ENCODE peak calls at places on chromosomes 11 and 22, in five cellular contexts. O is GM23248, E is MM.1S, R is endothelial cell of umbilical vein, I is kidney. D is an unnamed sample. For H3K4me1, the result is how much of the 10 kb centered on the place peaks cover.

GRCh38 chr11:3666023-3666530 is 5.1 kb downstream of the CHRNA10 start:
- DNase-seq in O (no peak), E (no peak), R (no peak), I (no peak), D (no peak)

GRCh38 chr11:17351510-17352176 is at the start of gene NCR3LG1:
- DNase-seq in O (peak), E (no peak), R (peak), I (peak), D (peak)

GRCh38 chr22:37228106-37229011 is 15.7 kb downstream of the RAC2 start:
- DNase-seq in O (peak), E (no peak), R (no peak), I (peak), D (no peak)

GRCh38 chr22:20946080-20946986 is 20.7 kb upstream of the AIFM3 start:
- DNase-seq in O (peak), E (no peak), R (peak), I (no peak), D (no peak)

GRCh38 chr11:3105791-3106735 is 48.8 kb upstream of the CARS1 start:
- DNase-seq in O (no peak), E (no peak), R (no peak), I (peak), D (no peak)

GRCh38 chr11:75667831-75668507 is 869 bp downstream of the MAP6 start:
- DNase-seq in O (peak), E (no peak), R (peak), I (peak), D (peak)

GRCh38 chr11:72812968-72813739 is 1.1 kb upstream of the ATG16L2 start:
- DNase-seq in O (peak), E (peak), R (peak), I (peak), D (peak)

GRCh38 chr11:18312663-18313420 is 9.1 kb downstream of the HPS5 start:
- DNase-seq in O (peak), E (no peak), R (peak), I (no peak), D (no peak)

GRCh38 chr22:22815397-22816170 is 72.0 kb upstream of the IGLL5 start:
- DNase-seq in O (no peak), E (no peak), R (no peak), I (no peak), D (no peak)
- H3K4me1 ChIP-seq in O (under half), E (half or more), R (under half), I (under half), D (under half)

DNA sequence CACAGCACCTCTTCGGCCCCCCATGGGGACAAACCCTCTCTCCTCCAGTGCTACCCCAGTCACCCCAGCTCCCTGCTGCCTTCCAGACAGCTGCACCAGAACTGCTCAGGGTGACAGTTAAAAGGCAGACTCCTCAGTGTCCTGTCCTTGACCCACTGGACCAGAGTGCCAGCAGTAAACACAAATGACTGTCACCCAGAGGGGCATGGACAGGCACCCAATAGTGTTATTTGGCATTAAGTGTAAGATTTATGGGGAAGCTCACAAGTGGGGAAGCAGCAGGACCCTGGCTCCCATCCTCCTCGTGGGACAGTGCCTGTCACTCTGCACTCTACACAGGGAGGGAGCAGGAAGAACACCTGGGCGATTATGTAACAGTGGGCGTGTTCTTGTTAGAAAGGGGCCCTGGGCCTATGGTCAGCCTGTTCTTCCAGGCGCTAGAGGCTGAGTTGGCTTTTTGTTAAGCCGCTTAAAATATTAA is 5.0 kb downstream of the RPS19BP1 start:
- DNase-seq in O (no peak), E (peak), R (no peak), I (peak), D (no peak)
- H3K9ac ChIP-seq in O (no peak), E (peak), R (no peak), I (no peak), D (no peak)

DNA sequence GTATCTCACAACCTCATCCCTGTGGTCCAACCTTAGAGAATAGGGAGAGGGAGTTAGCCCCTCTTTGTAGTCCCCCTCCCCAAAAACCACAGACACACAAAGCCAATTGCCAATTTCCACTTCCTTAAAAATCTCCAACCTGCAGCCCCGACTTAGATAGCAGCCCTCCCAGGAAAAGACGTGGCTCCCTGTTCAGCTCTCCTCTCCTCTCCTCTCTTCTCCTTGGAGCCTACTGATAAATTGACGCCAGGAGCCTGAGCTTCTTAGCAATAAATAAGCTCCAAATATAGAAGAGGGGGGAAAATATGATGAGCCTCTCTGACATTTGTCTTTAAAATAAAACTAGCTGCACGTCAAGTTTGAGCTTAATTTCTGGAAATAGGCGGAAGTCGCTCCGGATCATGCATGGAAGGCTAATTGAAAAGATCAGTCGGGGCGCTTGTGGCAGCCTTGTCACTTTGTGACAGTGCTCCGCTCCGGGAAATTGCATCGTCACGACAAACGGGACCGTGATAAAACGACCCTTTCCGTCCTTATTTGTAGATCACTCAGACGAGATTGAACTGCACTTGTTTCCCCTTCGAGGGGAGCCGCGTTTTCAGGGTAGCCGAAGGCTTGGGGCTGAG is 7.2 kb downstream of the PAX6 start:
- DNase-seq in O (no peak), E (no peak), R (no peak), I (no peak), D (no peak)
- H3K4me3 ChIP-seq in O (peak), E (no peak), R (no peak), I (no peak), D (no peak)

DNA sequence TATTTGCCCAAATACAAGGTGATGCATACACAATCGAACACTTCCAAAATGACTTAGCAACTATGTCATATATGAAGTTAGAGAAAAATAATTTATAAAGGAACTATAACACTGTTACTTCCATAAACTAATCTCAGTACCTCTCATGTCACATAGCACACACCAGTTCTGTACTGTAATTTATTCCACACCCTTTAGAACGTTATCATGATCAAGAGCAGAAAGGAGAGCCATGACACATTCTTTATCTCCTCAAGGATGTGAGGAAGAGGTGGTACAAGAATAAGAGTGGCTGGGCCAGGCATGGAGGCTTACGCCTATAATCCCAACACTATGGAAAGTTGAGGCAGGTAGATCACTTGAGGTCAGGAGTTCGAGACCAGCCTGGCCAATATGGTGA is 31.1 kb downstream of the PICALM start:
- DNase-seq in O (no peak), E (no peak), R (no peak), I (no peak), D (no peak)
- H3K4me1 ChIP-seq in O (under half), E (under half), R (under half), I (under half), D (under half)

GRCh38 chr11:14423633-14424032 is 64.7 kb upstream of the RRAS2 start:
- DNase-seq in O (peak), E (no peak), R (peak), I (no peak), D (peak)

GRCh38 chr11:14424096-14424495 is 65.1 kb upstream of the RRAS2 start:
- DNase-seq in O (peak), E (no peak), R (peak), I (no peak), D (peak)

GRCh38 chr11:14420223-14420622 is 61.2 kb upstream of the RRAS2 start:
- DNase-seq in O (no peak), E (no peak), R (no peak), I (no peak), D (no peak)

GRCh38 chr11:14422814-14423182 is 63.8 kb upstream of the RRAS2 start:
- DNase-seq in O (peak), E (no peak), R (no peak), I (no peak), D (no peak)

DNA sequence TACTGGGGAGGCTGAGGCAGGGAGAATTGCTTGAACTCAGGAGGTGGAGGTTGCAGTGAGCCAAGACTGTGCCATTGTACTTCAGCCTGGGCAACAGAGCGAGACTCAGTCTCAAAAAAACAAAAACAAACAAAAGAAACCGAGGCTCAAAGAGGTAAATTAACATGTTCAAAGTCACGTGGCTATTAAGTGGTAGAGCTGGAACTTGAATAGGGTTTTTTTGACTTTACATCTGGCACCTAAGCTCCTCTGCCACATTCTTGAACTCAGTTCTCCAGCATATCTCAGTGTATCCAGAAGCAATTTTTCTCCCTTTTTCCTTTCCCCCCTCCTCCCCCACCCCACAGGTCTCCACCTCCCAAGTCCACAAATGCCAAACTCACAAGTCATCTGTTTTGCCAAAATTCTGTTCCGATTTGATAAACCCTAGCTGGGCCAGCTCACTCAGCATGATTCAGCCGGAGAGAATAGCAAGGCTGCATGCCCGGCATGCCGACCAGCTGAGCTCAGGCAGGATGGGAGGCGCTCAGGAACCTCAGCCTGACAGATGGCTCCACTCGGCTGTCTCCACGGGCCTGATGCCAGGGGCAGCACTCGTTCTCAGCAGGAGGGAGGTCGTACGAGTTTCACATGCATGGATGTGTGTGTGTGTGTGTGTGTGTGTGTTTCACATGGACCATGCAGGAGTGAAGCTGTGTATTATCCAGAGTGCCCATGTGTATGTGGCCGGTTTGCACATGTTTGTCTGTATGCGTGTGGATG is 63.2 kb upstream of the RRAS2 start:
- DNase-seq in O (peak), E (no peak), R (peak), I (peak), D (peak)
- H3K9ac ChIP-seq in O (peak), E (no peak), R (peak), I (no peak), D (no peak)

GRCh38 chr11:111603633-111604130 is 1.4 kb downstream of the SIK2 start:
- DNase-seq in O (peak), E (no peak), R (peak), I (no peak), D (no peak)

GRCh38 chr11:111601979-111602864 is at the start of gene SIK2:
- DNase-seq in O (peak), E (peak), R (peak), I (peak), D (peak)

GRCh38 chr11:111605681-111606080 is 3.4 kb downstream of the SIK2 start:
- DNase-seq in O (no peak), E (no peak), R (no peak), I (no peak), D (no peak)

GRCh38 chr11:111602865-111603632 is 800 bp downstream of the SIK2 start:
- DNase-seq in O (peak), E (peak), R (no peak), I (no peak), D (peak)

GRCh38 chr11:111604392-111605009 is 2.3 kb downstream of the SIK2 start:
- DNase-seq in O (peak), E (peak), R (peak), I (no peak), D (peak)
- H3K4me3 ChIP-seq in O (peak), E (no peak), R (no peak), I (peak), D (peak)

GRCh38 chr11:131109256-131109655 is 193.0 kb upstream of the SNX19 start:
- DNase-seq in O (peak), E (no peak), R (no peak), I (no peak), D (peak)
- H3K4me1 ChIP-seq in O (under half), E (under half), R (under half), I (under half), D (under half)

GRCh38 chr11:77205467-77206263 is 77.6 kb downstream of the MYO7A start:
- DNase-seq in O (no peak), E (peak), R (no peak), I (peak), D (no peak)
- H3K9ac ChIP-seq in O (no peak), E (no peak), R (no peak), I (no peak), D (no peak)

DNA sequence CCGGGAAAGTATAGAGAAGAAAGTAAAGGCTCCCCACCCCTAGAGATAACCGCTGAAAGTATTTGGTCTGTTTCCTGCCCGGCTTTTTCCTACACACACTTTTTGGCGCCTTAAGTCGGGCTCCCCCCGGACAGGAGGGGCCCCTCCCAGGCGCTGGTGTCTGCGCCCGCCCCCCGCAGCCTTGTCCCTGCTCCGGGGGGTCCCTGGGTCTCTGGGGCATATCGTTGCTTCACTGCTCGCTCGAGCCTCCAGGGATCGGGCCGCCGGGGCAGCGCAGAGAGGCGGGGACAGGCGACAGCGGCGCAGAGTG is 928 bp upstream of the CRACR2B start:
- DNase-seq in O (no peak), E (no peak), R (no peak), I (no peak), D (no peak)
- H3K4me3 ChIP-seq in O (peak), E (peak), R (peak), I (no peak), D (no peak)

DNA sequence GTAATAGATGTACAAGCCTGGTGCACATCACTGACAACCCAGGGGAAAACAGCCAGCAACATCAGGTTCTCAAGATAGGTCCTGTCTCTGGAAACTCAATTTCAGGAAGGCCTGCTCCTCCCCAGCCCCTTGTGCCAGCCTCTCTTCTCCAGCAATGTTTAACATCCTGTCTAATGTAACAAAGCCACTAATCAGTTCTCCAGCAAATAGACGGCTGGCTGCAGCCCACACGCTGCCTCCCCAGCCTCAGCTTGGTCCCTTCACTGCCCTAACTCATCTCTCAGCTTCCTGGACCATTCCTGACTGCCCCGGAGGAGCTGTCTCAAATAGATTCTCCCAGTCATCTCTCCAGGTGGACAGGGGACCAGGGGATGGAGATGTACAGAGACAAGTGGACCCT is 37.8 kb downstream of the RPL27A start:
- DNase-seq in O (peak), E (no peak), R (no peak), I (no peak), D (no peak)
- H3K4me1 ChIP-seq in O (half or more), E (under half), R (under half), I (under half), D (half or more)

D was measured in fibroblast of lung.